ENCODE peak calls at places on chromosomes 2 and 18, in ten cellular contexts. L, P, Z, F, O, C, Y, G, U and V are unnamed samples.

GRCh38 chr18:61921621-61922235 is 28.9 kb upstream of the RNF152 start:
- DNase-seq in L (no peak), P (no peak), Z (no peak), F (no peak), O (no peak), C (no peak), Y (no peak), G (no peak), U (no peak), V (no peak)

GRCh38 chr2:8297376-8298213 is 384.3 kb upstream of the ID2 start:
- DNase-seq in L (no peak), P (no peak), Z (no peak), F (no peak), O (no peak), C (no peak), Y (no peak), G (no peak), U (no peak), V (no peak)

GRCh38 chr2:65453916-65454315 is 21.5 kb upstream of the SPRED2 start:
- DNase-seq in L (no peak), P (peak; percentile 29), Z (no peak), F (peak; percentile 81), O (no peak), C (no peak), Y (no peak), G (no peak), U (no peak), V (peak; percentile 59)

GRCh38 chr2:15561574-15562344 is 625 bp upstream of the NBAS start:
- DNase-seq in L (peak; percentile 36), P (no peak), Z (no peak), F (peak; percentile 25), O (peak; percentile 76), C (no peak), Y (peak; percentile 54), G (no peak), U (peak; percentile 25), V (peak; percentile 70)

GRCh38 chr2:60794271-60794863 is 38.3 kb downstream of the PAPOLG start:
- DNase-seq in L (no peak), P (no peak), Z (no peak), F (peak; percentile 45), O (peak; percentile 46), C (no peak), Y (peak; percentile 46), G (no peak), U (peak; percentile 50), V (peak; percentile 43)

GRCh38 chr18:63319383-63320040 is at the start of gene BCL2:
- DNase-seq in L (peak; percentile 58), P (peak; percentile 46), Z (peak; percentile 39), F (peak; percentile 10), O (peak; percentile 41), C (peak; percentile 52), Y (peak; percentile 45), G (no peak), U (peak; percentile 6), V (peak; percentile 67)

GRCh38 chr2:149000168-149000938 is 38.1 kb upstream of the LYPD6B start:
- DNase-seq in L (no peak), P (no peak), Z (no peak), F (no peak), O (no peak), C (no peak), Y (no peak), G (no peak), U (no peak), V (peak; percentile 54)

GRCh38 chr2:168116448-168116847 is 130.9 kb downstream of the STK39 start:
- DNase-seq in L (no peak), P (no peak), Z (no peak), F (no peak), O (no peak), C (no peak), Y (peak; percentile 25), G (no peak), U (no peak), V (peak; percentile 7)

GRCh38 chr2:133674433-133675331 is 106.4 kb upstream of the NCKAP5 start:
- DNase-seq in L (peak; percentile 20), P (peak; percentile 54), Z (peak; percentile 39), F (peak; percentile 68), O (peak; percentile 73), C (peak; percentile 37), Y (peak; percentile 90), G (peak; percentile 74), U (no peak), V (peak; percentile 90)

GRCh38 chr2:232204457-232204931 is 174.1 kb upstream of the ALPP start:
- DNase-seq in L (no peak), P (no peak), Z (no peak), F (no peak), O (no peak), C (peak; percentile 10), Y (no peak), G (peak; percentile 66), U (no peak), V (peak; percentile 53)

GRCh38 chr2:239323473-239323872 is 77.3 kb downstream of the HDAC4 start:
- DNase-seq in L (peak; percentile 12), P (no peak), Z (no peak), F (no peak), O (no peak), C (no peak), Y (no peak), G (no peak), U (no peak), V (no peak)

DNA sequence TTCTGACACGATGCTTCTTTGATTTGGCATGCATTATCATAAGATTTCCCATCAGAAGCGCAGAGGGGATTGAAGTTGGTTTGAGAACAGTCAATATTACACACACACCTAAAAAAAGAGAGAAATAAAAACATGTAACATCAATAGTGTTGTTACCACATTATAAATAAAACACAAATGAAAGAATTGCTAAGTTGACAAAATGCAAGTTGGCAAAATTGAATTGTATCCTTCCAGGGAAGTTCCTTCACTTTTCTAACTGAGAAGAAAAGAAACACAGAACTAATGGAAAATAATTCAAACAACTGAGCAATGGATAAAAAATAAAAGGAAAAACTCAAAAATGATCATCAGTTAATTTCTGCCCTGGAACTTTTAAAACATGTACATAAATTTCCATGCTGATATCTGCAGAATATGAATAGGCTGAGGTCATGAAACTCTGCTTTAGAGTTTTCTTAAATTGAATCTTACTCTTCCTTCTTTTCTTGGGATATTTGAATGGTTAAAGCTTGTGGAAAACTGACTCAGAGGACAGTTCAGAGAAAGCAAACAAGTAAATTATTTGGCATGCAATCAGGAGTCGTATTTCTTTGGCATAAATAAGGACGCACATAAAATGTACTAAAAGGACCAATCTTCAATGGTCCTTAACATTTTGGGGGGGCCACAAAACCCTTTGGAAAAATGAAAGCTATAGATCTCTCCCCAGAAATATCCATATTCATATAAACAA is 152.4 kb upstream of the CAVIN2 start:
- DNase-seq in L (no peak), P (no peak), Z (no peak), F (peak; percentile 68), O (no peak), C (no peak), Y (peak; percentile 24), G (no peak), U (no peak), V (no peak)
- H3K4me1 ChIP-seq in L (no peaks in the 10 kb centered on the region), P (no peaks in the 10 kb centered on the region), Z (no peaks in the 10 kb centered on the region), F (peaks cover 5% of the 10 kb centered on the region), O (peaks cover 4% of the 10 kb centered on the region), C (peaks cover 4% of the 10 kb centered on the region), Y (no peaks in the 10 kb centered on the region), G (no peaks in the 10 kb centered on the region), U (no peaks in the 10 kb centered on the region), V (peaks cover under 1% of the 10 kb centered on the region)

GRCh38 chr2:102110596-102111334 is 31.8 kb upstream of the IL1R1 start:
- DNase-seq in L (no peak), P (no peak), Z (no peak), F (no peak), O (no peak), C (no peak), Y (no peak), G (no peak), U (no peak), V (peak; percentile 61)
- H3K4me3 ChIP-seq in L (no peak overlapping the region), P (no peak overlapping the region), Z (no peak overlapping the region), F (no peak overlapping the region), O (no peak overlapping the region), C (no peak overlapping the region), Y (no peak overlapping the region), G (no peak overlapping the region), U (no peak overlapping the region), V (no peak overlapping the region)

DNA sequence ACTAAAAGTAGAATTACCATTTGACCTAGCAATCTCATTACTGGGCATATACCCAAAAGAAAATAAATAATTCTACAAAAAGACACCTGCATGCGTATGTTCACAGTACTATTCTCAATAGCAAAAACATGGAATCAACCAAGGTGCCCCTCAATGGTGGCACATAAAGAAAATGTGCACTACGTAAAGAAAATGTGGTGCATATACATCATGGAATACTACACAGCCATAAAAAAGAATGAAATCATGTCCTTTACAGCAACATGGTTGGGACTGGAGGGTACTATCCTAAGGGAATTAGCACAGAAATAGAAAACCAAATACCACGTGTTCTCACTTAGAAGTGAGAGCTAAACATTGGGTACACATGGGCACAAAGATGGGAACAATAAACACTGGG is 250.7 kb upstream of the TNP1 start:
- DNase-seq in L (no peak), P (no peak), Z (no peak), F (no peak), O (no peak), C (no peak), Y (no peak), G (no peak), U (no peak), V (no peak)
- H3K27ac ChIP-seq in L (no peak overlapping the region), P (no peak overlapping the region), Z (no peak overlapping the region), F (no peak overlapping the region), O (no peak overlapping the region), C (no peak overlapping the region), Y (no peak overlapping the region), G (no peak overlapping the region), U (no peak overlapping the region), V (no peak overlapping the region)

GRCh38 chr18:48548921-48549320 is 10.1 kb downstream of the CTIF start:
- DNase-seq in L (no peak), P (no peak), Z (no peak), F (no peak), O (no peak), C (no peak), Y (no peak), G (no peak), U (no peak), V (no peak)

GRCh38 chr18:48546411-48546810 is 7.6 kb downstream of the CTIF start:
- DNase-seq in L (no peak), P (no peak), Z (no peak), F (no peak), O (no peak), C (no peak), Y (no peak), G (no peak), U (no peak), V (peak; percentile 71)

GRCh38 chr18:48550101-48550729 is 11.4 kb downstream of the CTIF start:
- DNase-seq in L (peak; percentile 8), P (no peak), Z (no peak), F (no peak), O (no peak), C (no peak), Y (no peak), G (no peak), U (no peak), V (no peak)

GRCh38 chr18:48547456-48548403 is 8.9 kb downstream of the CTIF start:
- DNase-seq in L (no peak), P (peak; percentile 80), Z (no peak), F (peak; percentile 9), O (no peak), C (peak; percentile 35), Y (peak; percentile 80), G (no peak), U (no peak), V (peak; percentile 96)

DNA sequence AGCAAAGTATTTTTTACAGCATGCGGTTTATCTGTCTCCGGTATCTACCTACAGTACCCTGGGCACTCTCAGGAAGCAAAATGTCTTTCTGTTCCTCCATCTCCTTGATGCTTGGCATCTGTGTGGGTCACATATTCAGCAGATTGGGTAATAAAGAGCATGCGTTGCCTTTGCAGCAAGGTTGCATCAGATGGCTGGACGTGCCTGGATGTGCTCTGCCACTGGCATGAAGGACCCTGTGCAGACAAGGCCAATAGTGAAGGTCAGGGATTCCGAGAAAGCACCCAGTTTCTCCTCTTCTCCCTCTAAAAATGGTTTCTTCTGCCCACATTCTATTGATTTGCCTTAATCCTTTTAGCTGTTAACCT is 9.6 kb downstream of the CTIF start:
- DNase-seq in L (no peak), P (peak; percentile 76), Z (no peak), F (no peak), O (no peak), C (no peak), Y (peak; percentile 89), G (no peak), U (no peak), V (peak; percentile 90)
- H3K4me1 ChIP-seq in L (no peaks in the 10 kb centered on the region), P (peaks cover 10% of the 10 kb centered on the region), Z (peaks cover 22% of the 10 kb centered on the region), F (peaks cover 1% of the 10 kb centered on the region), O (peaks cover 23% of the 10 kb centered on the region), C (peaks cover 72% of the 10 kb centered on the region), Y (peaks cover 28% of the 10 kb centered on the region), G (peaks cover 15% of the 10 kb centered on the region), U (peaks cover 48% of the 10 kb centered on the region), V (peaks cover 58% of the 10 kb centered on the region)